ENCODE peak calls at places on chromosomes 6 and 20, in nine cellular contexts. Q is AG20443; O is KG1; I is stimulated activated CD8-positive, alpha-beta memory T cell treated with anti-CD3 and anti-CD28 coated beads, Interleukin-2, amount 100 ng/mL, for 1 hour; A is NCI-H748 treated with DMSO at 0.1 percent for 48 hours; Y is SK-MEL-5; V is T-helper 2 cell; C is GF-D8; U is fibroblast of mammary gland. H is an unnamed sample.

GRCh38 chr6:140320081-140320798 is 945.8 kb upstream of the CITED2 start:
- DNase-seq in O (peak), A (no peak), Q (no peak), U (no peak), I (no peak), C (peak), V (no peak), Y (no peak), H (peak)

GRCh38 chr6:166999145-166999844 is at the start of gene CEP43:
- DNase-seq in U (peak), V (peak), C (peak), Y (peak), O (peak), I (peak), Q (peak), A (peak), H (peak)

GRCh38 chr6:100134703-100135102 is 140.7 kb upstream of the MCHR2 start:
- DNase-seq in A (no peak), I (no peak), U (peak), Q (peak), C (no peak), O (no peak), Y (no peak), V (no peak), H (no peak)

GRCh38 chr6:29490055-29490454 is 2.3 kb upstream of the MAS1L start:
- DNase-seq in Q (no peak), I (no peak), Y (no peak), C (peak), U (no peak), O (no peak), A (no peak), V (no peak), H (no peak)

GRCh38 chr20:2697768-2698167 is 5.2 kb downstream of the EBF4 start:
- DNase-seq in Q (no peak), I (no peak), O (no peak), V (no peak), Y (no peak), C (no peak), A (no peak), U (no peak), H (no peak)

GRCh38 chr6:167898673-167899311 is 72.1 kb downstream of the AFDN start:
- DNase-seq in Y (peak), O (no peak), V (no peak), U (peak), I (no peak), Q (peak), A (peak), C (peak), H (peak)

GRCh38 chr6:170034294-170034693 is 256.6 kb downstream of the DLL1 start:
- DNase-seq in O (no peak), A (no peak), U (no peak), Q (no peak), I (no peak), Y (no peak), C (no peak), V (no peak), H (no peak)

GRCh38 chr6:117072781-117073180 is 192.6 kb upstream of the VGLL2 start:
- DNase-seq in U (no peak), O (no peak), I (no peak), Y (no peak), C (no peak), Q (no peak), V (no peak), A (no peak), H (no peak)

GRCh38 chr6:37433657-37434271 is 743 bp downstream of the CMTR1 start:
- DNase-seq in C (no peak), O (peak), U (peak), I (peak), Q (peak), A (no peak), V (peak), Y (peak), H (no peak)

GRCh38 chr6:141000917-141001316 is 1131.8 kb upstream of the GJE1 start:
- DNase-seq in O (no peak), U (no peak), Q (no peak), C (no peak), A (no peak), Y (no peak), V (no peak), I (no peak), H (no peak)

GRCh38 chr6:157656437-157657005 is 166.5 kb upstream of the SNX9 start:
- DNase-seq in Y (no peak), V (no peak), I (no peak), O (no peak), Q (peak), A (no peak), U (peak), C (no peak), H (peak)

GRCh38 chr6:141244366-141244765 is 888.4 kb upstream of the GJE1 start:
- DNase-seq in Q (no peak), V (no peak), A (no peak), I (no peak), U (peak), Y (no peak), C (no peak), O (no peak), H (no peak)

GRCh38 chr20:47263080-47263479 is 93.4 kb downstream of the ZMYND8 start:
- DNase-seq in V (no peak), C (no peak), O (no peak), Q (no peak), Y (no peak), I (no peak), U (no peak), A (no peak), H (no peak)

GRCh38 chr6:39037082-39037487 is 11.5 kb upstream of the GLP1R start:
- DNase-seq in U (no peak), Y (no peak), C (no peak), V (no peak), O (no peak), I (no peak), A (no peak), Q (no peak), H (no peak)

GRCh38 chr6:168015492-168016175 is 18.2 kb downstream of the KIF25 start:
- DNase-seq in V (no peak), C (no peak), U (peak), A (no peak), O (no peak), Y (no peak), Q (no peak), I (no peak), H (no peak)

GRCh38 chr6:106466211-106466610 is 105.7 kb downstream of the CRYBG1 start:
- DNase-seq in Q (no peak), A (no peak), V (no peak), O (no peak), I (no peak), U (no peak), Y (no peak), C (no peak), H (no peak)

GRCh38 chr6:41358503-41358902 is 23.1 kb downstream of the NCR2 start:
- DNase-seq in V (no peak), U (no peak), I (no peak), C (no peak), Y (no peak), O (no peak), A (no peak), Q (no peak), H (no peak)

GRCh38 chr6:10837997-10838793 is at the start of gene MAK:
- DNase-seq in I (peak), Y (peak), A (peak), C (peak), Q (peak), O (no peak), U (peak), V (peak), H (peak)

GRCh38 chr6:146871613-146872465 is 273.1 kb downstream of the ADGB start:
- DNase-seq in Q (peak), A (peak), V (no peak), I (no peak), C (no peak), O (no peak), U (peak), Y (no peak), H (peak)

GRCh38 chr6:43532201-43532600 is 15.3 kb downstream of the POLR1C start:
- DNase-seq in Y (no peak), U (no peak), I (no peak), O (no peak), Q (no peak), A (no peak), V (no peak), C (no peak), H (no peak)

GRCh38 chr6:15039136-15039535 is 206.7 kb upstream of the JARID2 start:
- DNase-seq in A (no peak), Y (no peak), C (no peak), V (no peak), O (no peak), I (no peak), Q (no peak), U (no peak), H (no peak)

GRCh38 chr6:27279513-27280063 is 32.1 kb downstream of the PRSS16 start:
- DNase-seq in Q (no peak), O (no peak), U (no peak), A (peak), I (no peak), V (no peak), Y (peak), C (no peak), H (no peak)

GRCh38 chr20:15637971-15638754 is 935.1 kb downstream of the KIF16B start:
- DNase-seq in O (no peak), Q (no peak), Y (no peak), I (no peak), C (no peak), A (no peak), V (no peak), U (no peak), H (no peak)

GRCh38 chr6:137277971-137278602 is 58.9 kb upstream of the IFNGR1 start:
- DNase-seq in C (no peak), U (peak), O (no peak), I (no peak), V (no peak), Q (peak), Y (no peak), A (no peak), H (peak)

GRCh38 chr6:8343600-8343999 is 91.7 kb downstream of the SLC35B3 start:
- DNase-seq in Q (no peak), I (no peak), O (no peak), Y (no peak), A (no peak), U (no peak), V (no peak), C (no peak), H (no peak)

GRCh38 chr6:105087571-105088211 is 92.1 kb downstream of the POPDC3 start:
- DNase-seq in O (peak), A (peak), Y (peak), V (peak), I (no peak), C (peak), Q (peak), U (peak), H (peak)

GRCh38 chr6:38955876-38956275 is 92.7 kb upstream of the GLP1R start:
- DNase-seq in I (no peak), A (no peak), V (no peak), C (no peak), Y (no peak), O (no peak), Q (no peak), U (no peak), H (no peak)

GRCh38 chr6:158313989-158314388 is 1.7 kb downstream of the TULP4 start:
- DNase-seq in C (no peak), Q (no peak), I (no peak), A (no peak), U (no peak), Y (no peak), O (no peak), V (no peak), H (no peak)

GRCh38 chr6:26576929-26577719 is 19.6 kb upstream of the ABT1 start:
- DNase-seq in C (peak), I (no peak), U (peak), A (no peak), V (peak), O (no peak), Q (no peak), Y (peak), H (peak)

GRCh38 chr20:58597021-58597940 is 53.8 kb upstream of the STX16 start:
- DNase-seq in A (no peak), Y (no peak), I (no peak), C (no peak), Q (peak), U (peak), V (no peak), O (no peak), H (no peak)

GRCh38 chr6:143970827-143971226 is 37.2 kb downstream of the PLAGL1 start:
- DNase-seq in U (peak), O (no peak), V (no peak), Y (no peak), I (no peak), C (no peak), A (no peak), Q (peak), H (peak)

GRCh38 chr6:106450645-106451044 is 90.1 kb downstream of the CRYBG1 start:
- DNase-seq in Y (no peak), C (no peak), V (no peak), A (no peak), I (no peak), U (peak), Q (no peak), O (no peak), H (peak)

GRCh38 chr6:63507096-63507495 is 65.2 kb upstream of the LOC128125822 start:
- DNase-seq in O (no peak), C (no peak), I (no peak), Y (peak), U (no peak), V (no peak), Q (no peak), A (no peak), H (no peak)

GRCh38 chr20:50295762-50296449 is 105.3 kb downstream of the CEBPB start:
- DNase-seq in O (no peak), V (no peak), U (no peak), A (no peak), I (no peak), Q (no peak), C (no peak), Y (no peak), H (no peak)

GRCh38 chr6:95095271-95095670 is 482.1 kb upstream of the MANEA start:
- DNase-seq in C (no peak), U (no peak), Q (no peak), V (no peak), O (no peak), A (no peak), Y (no peak), I (no peak), H (no peak)

GRCh38 chr6:162203287-162203686 is 524.3 kb downstream of the PRKN start:
- DNase-seq in I (no peak), Q (no peak), U (no peak), O (no peak), Y (no peak), A (no peak), C (no peak), V (no peak), H (no peak)

GRCh38 chr6:53066059-53066406 is 829 bp downstream of the FBXO9 start:
- DNase-seq in V (peak), Q (peak), C (peak), O (no peak), A (no peak), I (no peak), Y (peak), U (peak), H (peak)

GRCh38 chr20:36154696-36155628 is at the start of gene EPB41L1:
- DNase-seq in Q (peak), A (no peak), C (no peak), U (no peak), V (no peak), O (no peak), I (no peak), Y (no peak), H (no peak)